ENCODE peak calls at places on chromosomes 7 and 10, in nine cellular contexts. M is stimulated activated CD4-positive, alpha-beta T cell treated with anti-CD3 and anti-CD28 coated beads, Interleukin-2, amount 100 ng/mL, for 48 hours; P is GM20000; G is T-helper 17 cell; J is activated CD4-positive, alpha-beta T cell treated with anti-CD3 and anti-CD28 coated beads for 24 hours; C is activated CD8-positive, alpha-beta memory T cell treated with anti-CD3 and anti-CD28 coated beads, Interleukin-2, amount 50 U/mL, for 48 hours; K is IMR-90; X is adrenal gland; R is pulmonary artery endothelial cell. Z is an unnamed sample.

GRCh38 chr10:90162464-90162863 is 461.1 kb downstream of the KIF20B start:
- DNase-seq in G (no peak), J (no peak), X (no peak), R (no peak), K (peak), M (no peak), C (no peak), P (no peak), Z (no peak)

GRCh38 chr10:100014129-100014762 is 4.5 kb upstream of the DNMBP start:
- DNase-seq in M (no peak), P (peak), R (no peak), J (no peak), X (no peak), G (no peak), C (no peak), K (no peak), Z (no peak)

GRCh38 chr7:56092789-56093531 is at the start of gene PHKG1:
- DNase-seq in C (no peak), X (peak), K (peak), J (no peak), G (no peak), M (no peak), R (peak), P (no peak), Z (no peak)

GRCh38 chr7:30896783-30897617 is 14.7 kb upstream of the AQP1 start:
- DNase-seq in X (no peak), G (no peak), P (no peak), M (no peak), K (no peak), C (no peak), J (no peak), R (no peak), Z (no peak)

GRCh38 chr10:102869290-102870198 is at the start of gene AS3MT:
- DNase-seq in X (peak), P (peak), K (no peak), G (no peak), M (no peak), R (no peak), J (peak), C (peak), Z (no peak)

GRCh38 chr7:2460188-2460587 is 16.0 kb downstream of the GRIFIN start:
- DNase-seq in C (no peak), M (no peak), G (no peak), R (no peak), J (no peak), X (no peak), K (no peak), P (no peak), Z (no peak)

GRCh38 chr7:37815969-37816371 is 32.4 kb upstream of the NME8 start:
- DNase-seq in P (peak), R (no peak), C (no peak), K (no peak), X (no peak), M (no peak), G (no peak), J (no peak), Z (no peak)

GRCh38 chr7:91041901-91042457 is 222.3 kb upstream of the FZD1 start:
- DNase-seq in G (no peak), M (no peak), P (no peak), R (no peak), X (no peak), K (no peak), J (no peak), C (no peak), Z (no peak)

GRCh38 chr7:128737867-128738390 is 1.2 kb upstream of the CALU start:
- DNase-seq in P (no peak), K (peak), G (no peak), X (no peak), J (no peak), C (no peak), M (no peak), R (no peak), Z (no peak)

GRCh38 chr7:101134399-101134980 is 7.6 kb downstream of the SERPINE1 start:
- DNase-seq in M (no peak), J (no peak), R (no peak), K (no peak), C (no peak), P (no peak), X (no peak), G (no peak), Z (no peak)

GRCh38 chr10:30121401-30121800 is 62.0 kb upstream of the JCAD start:
- DNase-seq in K (no peak), C (no peak), X (no peak), R (no peak), J (no peak), G (no peak), M (no peak), P (no peak), Z (no peak)